ENCODE peak calls at places on chromosomes 1 and 21, in nine cellular contexts. W is GM23248; E is left ventricle myocardium inferior; Q is upper lobe of right lung; O is mucosa of descending colon; F is lower lobe of right lung; I is heart left ventricle; X is mesenchymal stem cell; H is CD8-positive, alpha-beta memory T cell. Y is an unnamed sample.
A peak's percentile ranks its signal among the peaks of the same experiment; 100 is the strongest.

GRCh38 chr1:172360511-172360910 is 60.0 kb upstream of the C1orf105 start:
- DNase-seq in W (no peak), Q (no peak), I (no peak), F (no peak), O (no peak), E (no peak), H (no peak), X (no peak), Y (no peak)

GRCh38 chr1:158087320-158087927 is 93.3 kb upstream of the CD1D start:
- DNase-seq in I (no peak), W (peak; percentile 81), E (peak; percentile 35), Q (no peak), O (no peak), F (no peak), H (no peak), X (peak; percentile 87), Y (peak; percentile 82)

GRCh38 chr1:25703041-25703440 is 86.5 kb downstream of the MAN1C1 start:
- DNase-seq in E (no peak), X (no peak), H (no peak), W (no peak), I (no peak), F (no peak), Q (no peak), O (no peak), Y (no peak)

GRCh38 chr1:12279728-12280469 is 50.1 kb downstream of the VPS13D start:
- DNase-seq in F (no peak), H (no peak), Q (no peak), W (no peak), E (no peak), I (no peak), O (no peak), X (no peak), Y (no peak)

GRCh38 chr1:1013922-1014617 is 773 bp downstream of the ISG15 start:
- DNase-seq in F (no peak), X (peak; percentile 14), Q (no peak), I (peak; percentile 66), O (peak; percentile 64), W (peak; percentile 71), H (peak; percentile 61), E (no peak), Y (peak; percentile 24)

GRCh38 chr1:94514095-94514727 is 27.3 kb downstream of the F3 start:
- DNase-seq in E (no peak), Q (no peak), W (peak; percentile 61), O (no peak), X (peak; percentile 55), I (no peak), F (no peak), H (no peak), Y (peak; percentile 45)

GRCh38 chr1:172931340-172931739 is 119.4 kb downstream of the TNFSF18 start:
- DNase-seq in H (no peak), I (no peak), E (no peak), F (no peak), O (no peak), W (no peak), Q (no peak), X (no peak), Y (no peak)

GRCh38 chr1:37817481-37817880 is 9.5 kb upstream of the YRDC start:
- DNase-seq in E (peak; percentile 33), W (no peak), H (no peak), O (no peak), X (peak; percentile 60), F (no peak), I (no peak), Q (no peak), Y (peak; percentile 44)

GRCh38 chr1:116951175-116951935 is 41.6 kb downstream of the PTGFRN start:
- DNase-seq in F (no peak), Q (no peak), H (no peak), W (peak; percentile 83), X (peak; percentile 61), O (no peak), I (no peak), E (peak; percentile 28), Y (peak; percentile 48)

GRCh38 chr1:27637052-27637451 is 2.1 kb upstream of the FGR start:
- DNase-seq in F (no peak), W (peak; percentile 23), H (no peak), X (peak; percentile 44), Q (no peak), E (no peak), O (no peak), I (no peak), Y (no peak)

GRCh38 chr1:57860333-57860732 is 436.5 kb upstream of the DAB1 start:
- DNase-seq in Q (no peak), W (no peak), X (no peak), I (no peak), E (no peak), F (no peak), H (no peak), O (no peak), Y (no peak)

GRCh38 chr1:25194576-25195020 is 37.7 kb downstream of the SYF2 start:
- DNase-seq in F (no peak), I (no peak), Q (no peak), H (no peak), O (peak; percentile 61), W (no peak), E (no peak), X (no peak), Y (no peak)

GRCh38 chr1:40382601-40383000 is 9.1 kb downstream of the SMAP2 start:
- DNase-seq in E (no peak), F (no peak), O (no peak), W (no peak), X (no peak), H (no peak), I (no peak), Q (no peak), Y (no peak)
- H3K4me3 ChIP-seq in E (no peak overlapping the region), F (no peak overlapping the region), O (no peak overlapping the region), W (no peak overlapping the region), X (no peak overlapping the region), H (peak overlapping the region; percentile 40), I (no peak overlapping the region), Q (no peak overlapping the region), Y (no peak overlapping the region)

DNA sequence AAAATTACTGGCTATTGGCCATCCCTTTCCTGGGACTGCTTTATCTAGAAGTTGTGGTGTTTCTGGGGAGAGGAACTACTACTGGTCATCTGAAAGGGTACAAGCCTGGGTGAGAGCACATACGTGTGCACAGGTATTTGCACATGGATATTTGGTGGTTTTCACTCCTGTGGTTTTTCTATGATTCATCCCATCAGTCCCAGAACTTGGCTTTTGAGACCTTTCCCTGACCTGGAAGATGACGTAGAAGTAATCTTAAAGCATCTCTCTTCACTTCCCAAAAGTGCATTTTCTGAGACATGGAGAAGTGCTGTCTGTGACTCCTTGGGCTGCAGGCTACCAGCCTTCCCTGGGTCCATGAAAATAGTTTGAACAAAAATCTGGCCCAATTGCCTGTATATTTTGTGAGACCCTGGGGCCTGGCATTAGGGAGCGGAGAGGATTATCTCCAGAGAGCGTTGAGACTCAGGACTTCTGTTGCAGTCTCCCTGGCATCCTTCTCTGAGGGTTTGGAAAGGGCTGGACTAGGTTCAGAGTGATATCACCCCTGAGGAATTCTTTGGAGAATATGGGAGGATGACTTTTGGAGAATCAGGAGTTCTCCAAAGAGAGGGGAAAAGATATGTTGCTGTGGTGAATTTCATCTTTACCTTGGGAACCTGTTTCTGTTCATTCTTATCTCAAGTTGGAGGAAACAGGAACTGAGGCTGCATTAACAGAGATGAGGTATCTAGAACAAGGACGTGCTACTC is 130.8 kb downstream of the NOS1AP start:
- DNase-seq in Q (no peak), W (peak; percentile 51), X (no peak), E (no peak), I (no peak), H (no peak), F (no peak), O (no peak), Y (no peak)
- H3K4me1 ChIP-seq in Q (no peaks in the 10 kb centered on the region), W (peaks cover 4% of the 10 kb centered on the region), X (no peaks in the 10 kb centered on the region), E (peaks cover 37% of the 10 kb centered on the region), I (no peaks in the 10 kb centered on the region), H (no peaks in the 10 kb centered on the region), F (no peaks in the 10 kb centered on the region), O (peaks cover 12% of the 10 kb centered on the region), Y (peaks cover 9% of the 10 kb centered on the region)

GRCh38 chr21:36701912-36702621 is 3.2 kb downstream of the SIM2 start:
- DNase-seq in Q (no peak), E (no peak), F (no peak), I (no peak), W (no peak), O (no peak), X (no peak), H (no peak), Y (no peak)

GRCh38 chr21:36703123-36703522 is 4.2 kb downstream of the SIM2 start:
- DNase-seq in E (no peak), X (no peak), Q (no peak), F (no peak), W (no peak), I (no peak), O (no peak), H (no peak), Y (no peak)

GRCh38 chr21:36700961-36701911 is 2.3 kb downstream of the SIM2 start:
- DNase-seq in X (no peak), I (no peak), E (no peak), F (no peak), O (no peak), Q (peak; percentile 61), H (no peak), W (no peak), Y (no peak)

GRCh38 chr21:36703626-36704280 is 4.8 kb downstream of the SIM2 start:
- DNase-seq in F (no peak), Q (peak; percentile 53), I (no peak), E (no peak), O (no peak), W (no peak), H (no peak), X (no peak), Y (no peak)

GRCh38 chr21:36702622-36702968 is 3.7 kb downstream of the SIM2 start:
- DNase-seq in W (no peak), Q (no peak), F (no peak), X (no peak), I (no peak), H (no peak), O (no peak), E (no peak), Y (no peak)
- H3K4me3 ChIP-seq in W (no peak overlapping the region), Q (no peak overlapping the region), F (no peak overlapping the region), X (no peak overlapping the region), I (no peak overlapping the region), H (no peak overlapping the region), O (no peak overlapping the region), E (no peak overlapping the region), Y (no peak overlapping the region)

GRCh38 chr21:35015435-35016024 is 33.6 kb downstream of the RUNX1 start:
- DNase-seq in E (no peak), O (no peak), F (no peak), Q (no peak), I (no peak), H (peak; percentile 58), W (no peak), X (no peak), Y (no peak)

GRCh38 chr21:35016517-35017188 is 32.4 kb downstream of the RUNX1 start:
- DNase-seq in Q (no peak), I (no peak), O (no peak), E (no peak), F (no peak), X (no peak), H (no peak), W (no peak), Y (no peak)

GRCh38 chr21:35017256-35017655 is 31.8 kb downstream of the RUNX1 start:
- DNase-seq in F (no peak), X (no peak), I (no peak), Q (no peak), H (no peak), W (no peak), O (no peak), E (no peak), Y (no peak)

GRCh38 chr21:35016071-35016470 is 33.0 kb downstream of the RUNX1 start:
- DNase-seq in E (no peak), Q (no peak), F (no peak), H (no peak), X (no peak), O (no peak), I (no peak), W (no peak), Y (no peak)

GRCh38 chr21:35014302-35015044 is 34.6 kb downstream of the RUNX1 start:
- DNase-seq in W (no peak), Q (no peak), F (no peak), O (no peak), E (no peak), H (no peak), I (no peak), X (no peak), Y (no peak)
- H3K4me1 ChIP-seq in W (no peaks in the 10 kb centered on the region), Q (no peaks in the 10 kb centered on the region), F (no peaks in the 10 kb centered on the region), O (peaks cover 12% of the 10 kb centered on the region), E (no peaks in the 10 kb centered on the region), H (peaks cover 65% of the 10 kb centered on the region), I (peaks cover 7% of the 10 kb centered on the region), X (peaks cover 5% of the 10 kb centered on the region), Y (peaks cover 11% of the 10 kb centered on the region)

Y was measured in hepatocyte.